ENCODE peak calls at places on chromosomes 1 and 21, in eight cellular contexts. X is testis; B is SK-N-SH; K is heart left ventricle; L is ovary; Y is GM23338; G is CD8-positive, alpha-beta T cell; A is pancreas. S is an unnamed sample. For H3K36me3, the result is how much of the 10 kb centered on the place peaks cover.

GRCh38 chr1:117036018-117036421 is 24.1 kb upstream of the TTF2 start:
- DNase-seq in X (no peak), B (no peak), K (no peak), L (no peak), Y (peak), G (no peak), A (no peak), S (no peak)

GRCh38 chr1:205518616-205519540 is 14.4 kb downstream of the CDK18 start:
- DNase-seq in X (peak), B (no peak), K (no peak), L (no peak), Y (no peak), G (no peak), A (peak), S (peak)

GRCh38 chr1:162145966-162146696 is 76.6 kb downstream of the NOS1AP start:
- DNase-seq in X (no peak), B (no peak), K (no peak), L (no peak), Y (no peak), G (no peak), A (no peak), S (no peak)

GRCh38 chr1:201268604-201269151 is 14.6 kb upstream of the PKP1 start:
- DNase-seq in X (no peak), B (peak), K (peak), L (no peak), Y (no peak), G (no peak), A (no peak), S (peak)

GRCh38 chr21:31117046-31117916 is 79.0 kb upstream of the KRTAP19-8 start:
- DNase-seq in X (no peak), B (no peak), K (no peak), L (no peak), Y (no peak), G (no peak), A (no peak), S (no peak)

GRCh38 chr1:246367046-246367445 is 140.0 kb downstream of the SMYD3 start:
- DNase-seq in X (no peak), B (no peak), K (no peak), L (no peak), Y (no peak), G (no peak), A (no peak), S (no peak)

GRCh38 chr1:219265026-219265515 is 91.4 kb downstream of the LYPLAL1 start:
- DNase-seq in X (no peak), B (no peak), K (no peak), L (no peak), Y (no peak), G (no peak), A (no peak), S (no peak)

GRCh38 chr1:20725189-20726106 is 7.1 kb downstream of the SH2D5 start:
- DNase-seq in X (no peak), B (peak), K (no peak), L (peak), Y (no peak), G (peak), A (no peak), S (no peak)

GRCh38 chr1:233675893-233676292 is 62.0 kb downstream of the KCNK1 start:
- DNase-seq in X (no peak), B (no peak), K (no peak), L (no peak), Y (peak), G (no peak), A (no peak), S (no peak)

GRCh38 chr1:96565546-96565945 is 156.0 kb upstream of the PTBP2 start:
- DNase-seq in X (no peak), B (no peak), K (no peak), L (no peak), Y (no peak), G (no peak), A (no peak), S (no peak)

GRCh38 chr1:245475116-245475515 is 320.3 kb downstream of the KIF26B start:
- DNase-seq in X (no peak), B (no peak), K (no peak), L (no peak), Y (no peak), G (no peak), A (no peak), S (no peak)

GRCh38 chr1:180235077-180235501 is 5.0 kb downstream of the LHX4 start:
- DNase-seq in X (no peak), B (no peak), K (no peak), L (no peak), Y (peak), G (no peak), A (no peak), S (no peak)

GRCh38 chr1:35559317-35559944 is 1.8 kb downstream of the NCDN start:
- DNase-seq in X (no peak), B (no peak), K (no peak), L (no peak), Y (no peak), G (no peak), A (no peak), S (no peak)

GRCh38 chr1:117008675-117009074 is 7.1 kb downstream of the CD101 start:
- DNase-seq in X (no peak), B (no peak), K (no peak), L (no peak), Y (no peak), G (peak), A (no peak), S (no peak)

GRCh38 chr1:45785583-45785982 is 17.8 kb upstream of the MAST2 start:
- DNase-seq in X (no peak), B (no peak), K (no peak), L (no peak), Y (no peak), G (peak), A (no peak), S (no peak)

GRCh38 chr1:167683641-167684502 is 37.9 kb upstream of the MPZL1 start:
- DNase-seq in X (no peak), B (peak), K (peak), L (no peak), Y (peak), G (no peak), A (no peak), S (no peak)

GRCh38 chr21:37870229-37870628 is 46.0 kb downstream of the KCNJ6 start:
- DNase-seq in X (no peak), B (no peak), K (no peak), L (no peak), Y (no peak), G (no peak), A (no peak), S (no peak)

GRCh38 chr1:205925730-205926129 is 17.5 kb downstream of the SLC26A9 start:
- DNase-seq in X (no peak), B (no peak), K (no peak), L (no peak), Y (no peak), G (no peak), A (no peak), S (peak)

GRCh38 chr1:160607051-160608032 is 28.0 kb upstream of the CD84 start:
- DNase-seq in X (peak), B (peak), K (no peak), L (no peak), Y (peak), G (peak), A (no peak), S (peak)

GRCh38 chr1:235327559-235328270 is at the start of gene ARID4B:
- DNase-seq in X (no peak), B (peak), K (peak), L (peak), Y (no peak), G (peak), A (peak), S (peak)

GRCh38 chr1:25766721-25767436 is 33.1 kb upstream of the SELENON start:
- DNase-seq in X (no peak), B (no peak), K (peak), L (no peak), Y (no peak), G (no peak), A (peak), S (peak)

GRCh38 chr1:29433830-29434229 is 197.5 kb downstream of the PTPRU start:
- DNase-seq in X (no peak), B (no peak), K (no peak), L (no peak), Y (no peak), G (no peak), A (no peak), S (no peak)

GRCh38 chr1:84208935-84209334 is 64.9 kb downstream of the PRKACB start:
- DNase-seq in X (no peak), B (no peak), K (no peak), L (no peak), Y (no peak), G (no peak), A (no peak), S (no peak)
- H3K36me3 ChIP-seq in X (under half), B (under half), K (under half), L (under half), Y (under half), G (under half), A (under half), S (under half)

DNA sequence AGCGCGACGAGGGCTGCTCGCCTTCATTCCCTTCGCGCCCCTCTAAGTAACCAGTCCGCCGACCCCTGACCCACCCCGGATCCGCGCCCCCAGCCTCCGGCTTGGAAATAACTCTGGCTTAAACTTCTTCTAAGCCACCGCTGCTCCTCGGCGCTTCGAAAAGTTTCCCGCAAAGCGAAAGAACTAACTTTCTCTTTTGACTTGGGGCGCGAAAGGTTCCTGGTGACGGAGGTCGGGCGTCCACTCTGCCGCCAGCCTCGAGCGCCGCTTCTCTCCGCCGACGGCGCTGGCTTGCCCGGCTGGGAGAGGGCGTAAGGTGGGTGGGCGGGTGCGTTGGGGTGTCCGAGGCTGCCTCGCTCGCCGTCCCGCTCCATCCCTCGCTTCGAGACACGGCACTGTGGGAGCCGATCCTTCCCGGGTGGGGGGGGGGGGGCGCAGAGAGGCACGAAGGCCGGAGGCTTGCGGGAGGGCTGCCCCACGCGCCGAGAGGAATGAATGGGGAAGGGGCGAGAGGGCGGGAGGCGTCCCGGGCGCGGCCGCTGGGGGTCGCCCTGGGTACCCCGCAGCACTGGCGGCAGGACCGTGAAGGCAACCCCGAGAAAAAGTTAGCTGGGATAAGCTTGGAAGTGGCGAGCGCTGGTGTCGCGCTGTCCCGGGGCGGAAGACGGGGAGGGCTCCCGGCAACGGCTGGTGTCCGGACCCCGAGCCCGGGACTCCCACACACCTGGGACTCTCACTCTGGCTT is 567 bp downstream of the ATF3 start:
- DNase-seq in X (peak), B (peak), K (peak), L (peak), Y (peak), G (peak), A (peak), S (peak)
- TF ChIP-seq CTCF in X (peak), B (peak), K (peak), L (peak), Y (peak), G (peak), A (peak), S (no peak)

DNA sequence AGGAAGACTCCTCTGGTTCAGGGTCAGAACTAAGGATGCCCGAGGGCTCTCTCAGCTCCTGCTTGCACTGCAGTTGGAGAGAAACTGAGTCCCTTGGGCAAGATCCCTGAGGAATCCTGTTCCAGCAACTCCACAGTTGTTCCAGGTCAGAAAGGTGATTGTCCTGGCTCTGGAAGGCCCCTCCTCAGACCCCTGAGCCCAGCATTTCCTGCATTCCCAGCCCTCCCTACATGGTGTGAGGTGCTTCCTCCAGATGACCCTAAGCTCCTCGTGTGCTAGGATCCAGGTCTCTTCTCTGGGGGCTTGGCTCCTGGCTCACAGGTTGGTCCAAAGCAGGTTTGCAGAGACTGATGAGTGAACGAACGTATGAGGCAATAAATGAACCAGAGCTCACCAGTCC is 11.5 kb downstream of the LDLRAD1 start:
- DNase-seq in X (no peak), B (peak), K (no peak), L (no peak), Y (no peak), G (no peak), A (no peak), S (no peak)
- H3K36me3 ChIP-seq in X (under half), B (under half), K (under half), L (under half), Y (under half), G (under half), A (under half), S (under half)

GRCh38 chr1:33096358-33097005 is 15.5 kb downstream of the AZIN2 start:
- DNase-seq in X (no peak), B (no peak), K (no peak), L (peak), Y (no peak), G (no peak), A (no peak), S (peak)

GRCh38 chr1:33097762-33098161 is 16.8 kb downstream of the AZIN2 start:
- DNase-seq in X (no peak), B (no peak), K (no peak), L (no peak), Y (no peak), G (no peak), A (no peak), S (no peak)

GRCh38 chr1:33098371-33098770 is 17.4 kb downstream of the AZIN2 start:
- DNase-seq in X (no peak), B (no peak), K (no peak), L (no peak), Y (no peak), G (no peak), A (no peak), S (no peak)

GRCh38 chr1:33097137-33097611 is 16.2 kb downstream of the AZIN2 start:
- DNase-seq in X (no peak), B (no peak), K (no peak), L (no peak), Y (no peak), G (no peak), A (no peak), S (no peak)

DNA sequence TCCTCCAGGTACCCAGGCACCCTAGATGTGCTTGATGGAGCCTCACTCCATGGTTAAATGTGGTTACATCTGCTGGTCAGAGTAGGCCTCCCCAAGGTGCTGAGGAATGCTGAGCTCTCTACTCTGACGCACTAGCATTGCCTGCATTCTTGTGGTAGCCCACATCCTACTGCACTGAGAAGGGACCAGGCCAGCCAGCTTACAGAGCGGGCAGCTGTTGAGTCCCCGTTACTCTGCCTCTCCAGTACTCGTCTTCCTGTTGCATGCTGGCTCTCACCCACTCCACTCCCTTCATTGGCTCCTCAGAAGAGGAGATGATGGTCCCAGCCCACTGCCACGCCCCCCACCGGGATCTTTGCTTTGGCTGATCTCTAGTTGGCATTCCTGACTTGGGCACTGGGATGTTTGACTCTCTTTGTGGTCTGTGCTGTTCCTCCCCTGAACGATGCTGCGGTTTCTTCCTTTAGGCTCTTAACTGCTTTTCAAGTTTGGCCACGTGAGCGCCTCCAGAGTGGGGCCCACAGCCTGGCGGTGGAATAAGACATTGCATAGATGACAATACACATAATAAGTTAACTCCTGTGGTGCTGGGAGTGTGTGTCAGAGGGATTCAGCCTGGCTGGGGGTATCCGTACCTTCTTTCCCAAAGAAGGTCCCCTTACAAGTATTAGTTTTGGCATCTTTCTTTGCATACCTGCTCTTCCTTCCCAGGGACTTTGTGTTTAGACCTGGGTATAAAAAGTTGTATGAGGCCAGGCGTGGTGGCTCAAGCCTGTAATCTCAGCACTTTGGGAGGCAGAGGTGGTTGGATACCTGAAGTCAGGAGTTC is 18.6 kb downstream of the AZIN2 start:
- DNase-seq in X (no peak), B (no peak), K (no peak), L (no peak), Y (peak), G (peak), A (no peak), S (peak)
- TF ChIP-seq CTCF in X (no peak), B (peak), K (no peak), L (no peak), Y (no peak), G (peak), A (no peak), S (no peak)

DNA sequence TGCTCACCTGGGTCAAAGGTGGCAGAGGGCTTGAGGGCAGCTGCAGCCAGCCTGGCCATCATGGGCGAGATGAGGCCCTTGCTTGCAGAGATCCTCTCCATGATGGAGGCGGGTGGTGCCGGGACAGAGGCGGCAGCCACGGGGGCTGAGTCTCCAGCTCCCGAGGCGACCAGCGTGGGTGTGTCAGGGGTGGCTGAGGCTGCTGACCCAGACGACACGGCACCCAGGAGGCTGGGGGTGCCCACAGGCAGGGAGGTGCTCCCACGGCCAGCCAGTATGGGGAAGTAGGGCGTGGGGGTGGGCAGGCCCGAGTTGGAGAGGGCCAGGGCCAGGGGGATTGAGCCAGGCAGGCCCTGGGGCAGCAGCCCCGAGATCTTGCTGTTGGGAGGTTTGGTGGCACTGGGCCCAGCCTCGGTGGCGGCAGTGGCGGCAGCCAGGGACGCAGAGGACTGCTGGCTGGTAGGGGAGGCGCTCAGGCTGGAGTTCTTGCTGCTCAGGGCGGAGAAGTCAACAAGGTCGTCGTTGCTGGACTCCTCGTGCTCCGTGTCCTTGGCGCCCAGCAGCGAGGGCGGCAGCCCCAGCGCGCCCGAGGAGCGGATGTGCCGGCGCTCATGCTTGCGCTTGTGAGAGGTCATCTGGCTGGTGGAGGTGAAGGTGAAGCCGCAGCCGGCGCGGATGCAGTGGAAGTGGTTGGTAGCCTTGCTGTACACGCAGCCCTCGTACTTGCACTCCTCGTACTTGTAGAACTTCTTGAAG is 142.9 kb downstream of the CASZ1 start:
- DNase-seq in X (no peak), B (no peak), K (no peak), L (no peak), Y (no peak), G (no peak), A (no peak), S (peak)
- H3K36me3 ChIP-seq in X (under half), B (under half), K (under half), L (under half), Y (under half), G (under half), A (under half), S (half or more)

DNA sequence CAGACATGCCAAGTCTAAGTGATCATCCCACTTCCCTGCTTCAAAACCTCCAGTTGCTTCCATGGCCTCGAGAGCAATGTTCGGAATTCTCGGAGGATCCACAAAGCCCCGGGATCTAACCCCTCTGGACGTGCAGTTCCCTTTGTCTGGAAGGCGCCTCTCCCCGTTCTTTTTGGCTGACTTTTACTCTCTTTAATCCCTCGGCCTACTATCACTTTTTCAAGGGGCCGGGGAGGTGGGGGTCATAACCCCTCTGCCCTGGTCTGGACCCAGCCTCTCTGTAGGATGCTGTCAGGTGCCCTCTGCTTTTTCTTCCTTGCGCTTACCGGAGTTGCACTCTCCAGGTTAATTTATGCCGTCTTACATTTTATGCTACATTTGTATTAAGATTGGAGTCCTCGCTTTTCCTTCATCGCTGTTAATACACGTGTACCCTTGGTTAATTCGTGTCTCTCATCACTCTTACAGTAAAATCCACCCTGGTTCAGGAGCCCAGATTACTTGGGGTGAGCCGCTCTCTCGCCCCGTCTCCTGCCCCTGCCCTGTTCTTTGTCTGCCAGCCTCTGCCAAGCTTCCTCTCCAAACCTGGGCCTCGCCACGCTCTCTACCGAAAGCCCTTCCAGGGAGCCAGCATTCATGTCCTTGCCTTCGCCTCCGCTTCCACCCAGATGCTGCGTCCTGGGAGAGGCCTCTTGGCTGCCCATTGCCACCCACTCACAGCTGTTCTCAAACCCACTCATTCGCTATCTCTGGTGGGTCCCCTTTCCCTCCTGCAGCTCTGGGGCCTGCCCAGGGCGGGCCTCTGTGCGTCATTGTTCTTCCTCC is 448.6 kb downstream of the CAMTA1 start:
- DNase-seq in X (no peak), B (no peak), K (no peak), L (no peak), Y (no peak), G (peak), A (peak), S (no peak)
- TF ChIP-seq CTCF in X (no peak), B (no peak), K (no peak), L (no peak), Y (no peak), G (no peak), A (no peak), S (no peak)

GRCh38 chr1:230113230-230113604 is 46.2 kb downstream of the GALNT2 start:
- DNase-seq in X (no peak), B (no peak), K (no peak), L (no peak), Y (no peak), G (no peak), A (no peak), S (no peak)
- H3K36me3 ChIP-seq in X (under half), B (under half), K (under half), L (under half), Y (under half), G (under half), A (under half), S (under half)

S was measured in stomach.